ENCODE peak calls at places on chromosomes 16 and 17, in nine cellular contexts. Z, T, E, Q, A, H, Y, G and D are unnamed samples.

GRCh38 chr16:2874584-2875362 is 8.2 kb upstream of the FLYWCH2 start:
- DNase-seq in Z (peak; percentile 78), T (no peak), E (peak; percentile 80), Q (peak; percentile 82), A (peak; percentile 84), H (peak; percentile 83), Y (peak; percentile 75), G (peak; percentile 70), D (peak; percentile 58)

GRCh38 chr16:53506254-53506653 is 3.2 kb upstream of the AKTIP start:
- DNase-seq in Z (no peak), T (no peak), E (no peak), Q (no peak), A (no peak), H (no peak), Y (no peak), G (no peak), D (no peak)

GRCh38 chr17:81868674-81869220 is 2.4 kb downstream of the ARHGDIA start:
- DNase-seq in Z (peak; percentile 69), T (no peak), E (no peak), Q (no peak), A (peak; percentile 25), H (no peak), Y (peak; percentile 24), G (peak; percentile 28), D (peak; percentile 81)

GRCh38 chr17:47305302-47305923 is 18.3 kb upstream of the EFCAB13 start:
- DNase-seq in Z (no peak), T (peak; percentile 78), E (no peak), Q (no peak), A (no peak), H (no peak), Y (no peak), G (no peak), D (peak; percentile 80)

GRCh38 chr16:2364638-2365210 is 24.2 kb upstream of the ABCA3 start:
- DNase-seq in Z (no peak), T (no peak), E (no peak), Q (no peak), A (no peak), H (no peak), Y (no peak), G (no peak), D (no peak)

GRCh38 chr16:55701442-55702319 is 45.9 kb downstream of the SLC6A2 start:
- DNase-seq in Z (peak; percentile 58), T (no peak), E (peak; percentile 56), Q (peak; percentile 45), A (peak; percentile 65), H (peak; percentile 76), Y (peak; percentile 36), G (peak; percentile 68), D (peak; percentile 43)

GRCh38 chr17:76353004-76353598 is 615 bp downstream of the PRPSAP1 start:
- DNase-seq in Z (peak; percentile 22), T (no peak), E (peak; percentile 25), Q (peak; percentile 36), A (peak; percentile 56), H (peak; percentile 34), Y (peak; percentile 18), G (peak; percentile 53), D (peak; percentile 62)

GRCh38 chr17:29733151-29733550 is 110.4 kb upstream of the CORO6 start:
- DNase-seq in Z (no peak), T (no peak), E (no peak), Q (no peak), A (no peak), H (no peak), Y (no peak), G (no peak), D (no peak)

GRCh38 chr16:14302399-14303181 is 231.5 kb downstream of the MRTFB start:
- DNase-seq in Z (peak; percentile 45), T (no peak), E (peak; percentile 29), Q (no peak), A (peak; percentile 73), H (no peak), Y (peak; percentile 34), G (peak; percentile 20), D (no peak)

GRCh38 chr16:52128407-52128806 is 418.5 kb downstream of the TOX3 start:
- DNase-seq in Z (no peak), T (no peak), E (no peak), Q (no peak), A (no peak), H (no peak), Y (no peak), G (no peak), D (no peak)

GRCh38 chr17:68457168-68457538 is at the start of gene WIPI1:
- DNase-seq in Z (no peak), T (no peak), E (no peak), Q (no peak), A (no peak), H (no peak), Y (peak; percentile 57), G (no peak), D (no peak)

GRCh38 chr16:82943371-82943770 is 316.6 kb downstream of the CDH13 start:
- DNase-seq in Z (no peak), T (peak; percentile 9), E (no peak), Q (no peak), A (no peak), H (no peak), Y (no peak), G (no peak), D (no peak)

GRCh38 chr17:41004397-41004796 is 4.5 kb downstream of the KRTAP3-1 start:
- DNase-seq in Z (no peak), T (no peak), E (no peak), Q (no peak), A (no peak), H (no peak), Y (no peak), G (no peak), D (no peak)

GRCh38 chr17:40354191-40355122 is 10.1 kb downstream of the GJD3 start:
- DNase-seq in Z (no peak), T (no peak), E (no peak), Q (no peak), A (no peak), H (no peak), Y (no peak), G (no peak), D (no peak)

GRCh38 chr16:15858921-15859668 is 2.3 kb upstream of the MYH11 start:
- DNase-seq in Z (no peak), T (no peak), E (no peak), Q (no peak), A (no peak), H (no peak), Y (no peak), G (no peak), D (no peak)
- H3K27ac ChIP-seq in Z (no peak overlapping the region), T (no peak overlapping the region), E (no peak overlapping the region), Q (peak overlapping the region; percentile 66), A (no peak overlapping the region), H (peak overlapping the region; percentile 54), Y (peak overlapping the region; percentile 75), G (no peak overlapping the region), D (no peak overlapping the region)

DNA sequence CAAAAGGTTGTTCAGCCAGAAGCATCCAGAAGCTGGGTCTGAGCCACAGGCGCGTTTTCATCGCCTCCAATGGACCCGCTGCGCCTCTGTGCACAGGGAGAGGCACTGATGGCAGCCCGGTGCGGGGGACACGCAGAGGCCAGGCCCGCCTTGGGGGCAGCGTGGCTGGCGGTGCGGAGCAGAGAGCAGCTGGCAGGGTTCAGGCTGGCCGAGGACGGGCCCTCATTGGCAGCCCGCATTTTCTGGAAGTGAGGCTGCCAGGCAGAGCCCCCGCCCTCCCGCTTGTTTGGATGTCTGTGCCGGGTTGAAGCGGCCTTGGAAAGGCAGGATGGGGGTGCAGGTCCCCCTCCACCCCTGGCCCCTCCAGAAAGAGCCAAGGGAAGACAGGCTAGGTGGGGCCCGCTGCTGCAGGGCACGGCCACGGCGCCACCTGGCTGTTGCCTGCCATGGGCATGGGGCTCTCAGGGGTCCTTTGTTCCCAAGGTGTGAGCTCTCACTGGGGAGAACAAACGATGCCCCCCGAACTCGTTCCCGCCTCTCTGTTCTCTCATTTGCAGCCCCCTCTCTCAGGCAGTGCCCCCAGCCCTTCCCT is 18.8 kb downstream of the GSE1 start:
- DNase-seq in Z (no peak), T (no peak), E (no peak), Q (no peak), A (no peak), H (no peak), Y (no peak), G (peak; percentile 50), D (no peak)
- TF ChIP-seq CTCF in Z (no peak), T (peak; percentile 15), E (peak; percentile 29), Q (no peak), A (peak; percentile 3), H (no peak), Y (no peak), G (no peak), D (no peak)

GRCh38 chr16:15807603-15808009 is 49.2 kb downstream of the MYH11 start:
- DNase-seq in Z (no peak), T (no peak), E (peak; percentile 27), Q (no peak), A (no peak), H (no peak), Y (peak; percentile 24), G (no peak), D (no peak)
- H3K27ac ChIP-seq in Z (no peak overlapping the region), T (no peak overlapping the region), E (no peak overlapping the region), Q (no peak overlapping the region), A (no peak overlapping the region), H (peak overlapping the region; percentile 41), Y (no peak overlapping the region), G (no peak overlapping the region), D (no peak overlapping the region)

GRCh38 chr16:68529931-68530667 is 9.0 kb upstream of the ZFP90 start:
- DNase-seq in Z (peak; percentile 84), T (peak; percentile 47), E (peak; percentile 87), Q (peak; percentile 88), A (peak; percentile 87), H (peak; percentile 93), Y (peak; percentile 86), G (peak; percentile 94), D (peak; percentile 99)

GRCh38 chr16:68529608-68529930 is 9.5 kb upstream of the ZFP90 start:
- DNase-seq in Z (no peak), T (no peak), E (no peak), Q (no peak), A (no peak), H (no peak), Y (no peak), G (no peak), D (no peak)

GRCh38 chr16:68526143-68526781 is 12.8 kb upstream of the ZFP90 start:
- DNase-seq in Z (no peak), T (no peak), E (no peak), Q (no peak), A (no peak), H (no peak), Y (no peak), G (no peak), D (no peak)

GRCh38 chr16:68526782-68527145 is 12.3 kb upstream of the ZFP90 start:
- DNase-seq in Z (no peak), T (no peak), E (no peak), Q (no peak), A (no peak), H (no peak), Y (no peak), G (no peak), D (no peak)

DNA sequence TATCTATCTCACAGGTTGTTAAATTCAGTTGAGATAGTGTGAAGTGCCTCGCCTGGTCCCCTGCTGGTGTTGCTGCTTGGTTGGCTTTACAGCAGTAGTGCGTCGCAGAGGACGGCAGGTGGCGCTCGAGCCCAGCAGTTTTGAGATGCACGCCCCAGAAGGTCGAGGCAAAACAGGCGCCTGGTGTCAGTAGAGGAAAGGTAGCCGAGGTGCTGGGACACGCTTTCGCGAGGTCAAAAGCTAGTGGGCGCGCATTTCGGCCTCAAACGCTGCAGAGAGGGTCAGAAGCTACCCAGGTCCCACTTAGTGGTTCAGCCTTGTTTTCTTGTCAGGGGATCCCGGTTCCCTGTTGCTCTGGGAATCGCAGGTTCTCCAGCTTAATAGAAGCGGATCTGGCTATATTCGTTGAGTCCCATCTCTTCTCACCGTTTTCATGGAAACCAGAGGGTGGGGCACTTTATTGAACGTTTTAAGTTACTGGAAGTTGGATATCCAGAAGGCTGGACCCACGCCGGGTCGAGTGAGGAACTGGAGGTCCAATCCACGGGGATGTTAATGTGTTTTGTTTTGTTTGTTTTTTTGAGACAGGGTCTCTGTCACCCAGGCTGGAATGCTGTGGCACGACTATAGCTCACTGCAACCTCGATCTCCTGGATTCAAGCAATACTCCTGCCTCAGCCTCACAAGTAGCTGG is 10.3 kb upstream of the ZFP90 start:
- DNase-seq in Z (peak; percentile 86), T (peak; percentile 51), E (peak; percentile 80), Q (peak; percentile 84), A (peak; percentile 90), H (peak; percentile 90), Y (peak; percentile 80), G (peak; percentile 85), D (peak; percentile 81)
- TF ChIP-seq CTCF in Z (peak; percentile 91), T (peak; percentile 99), E (peak; percentile 94), Q (peak; percentile 96), A (peak; percentile 70), H (peak; percentile 88), Y (peak; percentile 87), G (peak; percentile 95), D (peak; percentile 96)